ENCODE peak calls at places on chromosomes 3 and 15, in ten cellular contexts. Z is uterus; P is OCI-LY7; L is esophagus muscularis mucosa; N is hepatocyte; R is fibroblast of lung; T is lower lobe of right lung; W is heart right ventricle; J is CD4-positive, CD25-positive, alpha-beta regulatory T cell; C is tibial artery. Y is an unnamed sample.

GRCh38 chr15:58932791-58933310 is 628 bp downstream of the SLTM start:
- DNase-seq in Z (no peak), P (no peak), L (no peak), N (peak; percentile 71), R (peak; percentile 39), T (no peak), W (peak; percentile 19), J (no peak), C (no peak), Y (no peak)

GRCh38 chr3:10116138-10116460 is 624 bp downstream of the BRK1 start:
- DNase-seq in Z (no peak), P (no peak), L (no peak), N (peak; percentile 45), R (peak; percentile 68), T (no peak), W (no peak), J (no peak), C (no peak), Y (no peak)

GRCh38 chr3:67109651-67110204 is 111.6 kb downstream of the KBTBD8 start:
- DNase-seq in Z (no peak), P (peak; percentile 47), L (no peak), N (peak; percentile 82), R (peak; percentile 63), T (no peak), W (no peak), J (peak; percentile 26), C (no peak), Y (no peak)

GRCh38 chr15:71362987-71363968 is 248.0 kb downstream of the THSD4 start:
- DNase-seq in Z (no peak), P (no peak), L (no peak), N (no peak), R (no peak), T (no peak), W (no peak), J (no peak), C (no peak), Y (no peak)

GRCh38 chr3:122362026-122362425 is 21.0 kb downstream of the MIX23 start:
- DNase-seq in Z (no peak), P (no peak), L (no peak), N (no peak), R (no peak), T (no peak), W (no peak), J (no peak), C (no peak), Y (no peak)

GRCh38 chr3:141127344-141128125 is 76.4 kb downstream of the SPSB4 start:
- DNase-seq in Z (no peak), P (no peak), L (peak; percentile 82), N (no peak), R (no peak), T (no peak), W (no peak), J (no peak), C (peak; percentile 55), Y (no peak)

GRCh38 chr3:132669256-132669777 is 9.2 kb downstream of the UBA5 start:
- DNase-seq in Z (no peak), P (no peak), L (no peak), N (no peak), R (peak; percentile 21), T (no peak), W (no peak), J (no peak), C (no peak), Y (no peak)

GRCh38 chr3:32844322-32844654 is 26.5 kb downstream of the TRIM71 start:
- DNase-seq in Z (no peak), P (no peak), L (no peak), N (no peak), R (no peak), T (no peak), W (no peak), J (no peak), C (no peak), Y (no peak)

GRCh38 chr3:99951701-99952100 is 134.0 kb downstream of the CMSS1 start:
- DNase-seq in Z (no peak), P (no peak), L (no peak), N (no peak), R (peak; percentile 36), T (no peak), W (no peak), J (no peak), C (no peak), Y (no peak)

GRCh38 chr3:107956991-107957467 is 133.8 kb downstream of the CD47 start:
- DNase-seq in Z (peak; percentile 93), P (no peak), L (peak; percentile 94), N (peak; percentile 71), R (peak; percentile 31), T (peak; percentile 55), W (peak; percentile 81), J (no peak), C (peak; percentile 95), Y (peak; percentile 77)

GRCh38 chr3:98980915-98981596 is 79.6 kb upstream of the DCBLD2 start:
- DNase-seq in Z (no peak), P (no peak), L (no peak), N (no peak), R (peak; percentile 98), T (no peak), W (no peak), J (no peak), C (no peak), Y (no peak)

GRCh38 chr3:30465454-30465853 is 140.9 kb upstream of the TGFBR2 start:
- DNase-seq in Z (no peak), P (no peak), L (no peak), N (no peak), R (no peak), T (no peak), W (no peak), J (no peak), C (no peak), Y (no peak)
- H3K27ac ChIP-seq in Z (no peak overlapping the region), P (no peak overlapping the region), L (no peak overlapping the region), N (no peak overlapping the region), R (no peak overlapping the region), T (no peak overlapping the region), W (no peak overlapping the region), J (no peak overlapping the region), C (no peak overlapping the region), Y (no peak overlapping the region)

DNA sequence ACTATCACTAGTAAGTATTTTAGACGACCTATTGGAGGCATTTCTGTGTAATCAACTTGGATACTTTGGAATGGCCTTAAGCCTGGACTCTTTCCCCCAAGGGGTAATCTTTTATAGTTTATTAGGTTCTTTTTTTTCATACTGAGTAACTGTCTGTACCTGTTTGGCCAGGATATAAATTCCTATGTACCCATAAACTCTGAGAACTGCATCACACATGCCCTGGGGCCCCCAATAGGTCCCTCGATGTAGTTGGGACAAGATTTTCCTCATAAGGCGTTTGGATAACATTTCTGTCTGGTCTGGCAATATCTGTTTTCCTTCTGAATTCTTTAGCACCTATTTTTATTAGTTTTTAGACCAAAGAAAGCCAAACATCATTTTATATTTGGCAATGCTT is 86.4 kb upstream of the WNT7A start:
- DNase-seq in Z (no peak), P (no peak), L (no peak), N (no peak), R (no peak), T (no peak), W (no peak), J (no peak), C (no peak), Y (no peak)
- H3K4me3 ChIP-seq in Z (no peak overlapping the region), P (no peak overlapping the region), L (no peak overlapping the region), N (no peak overlapping the region), R (no peak overlapping the region), T (no peak overlapping the region), W (no peak overlapping the region), J (no peak overlapping the region), C (no peak overlapping the region), Y (no peak overlapping the region)

GRCh38 chr3:188217011-188217463 is 63.1 kb downstream of the LPP start:
- DNase-seq in Z (no peak), P (peak; percentile 85), L (no peak), N (peak; percentile 44), R (no peak), T (no peak), W (no peak), J (peak; percentile 12), C (no peak), Y (no peak)
- H3K4me1 ChIP-seq in Z (no peaks in the 10 kb centered on the region), P (peaks cover 78% of the 10 kb centered on the region), L (peaks cover 60% of the 10 kb centered on the region), N (peaks cover 48% of the 10 kb centered on the region), R (peaks cover 31% of the 10 kb centered on the region), T (peaks cover 49% of the 10 kb centered on the region), W (peaks cover 94% of the 10 kb centered on the region), J (no peaks in the 10 kb centered on the region), C (no peaks in the 10 kb centered on the region), Y (peaks cover 92% of the 10 kb centered on the region)

DNA sequence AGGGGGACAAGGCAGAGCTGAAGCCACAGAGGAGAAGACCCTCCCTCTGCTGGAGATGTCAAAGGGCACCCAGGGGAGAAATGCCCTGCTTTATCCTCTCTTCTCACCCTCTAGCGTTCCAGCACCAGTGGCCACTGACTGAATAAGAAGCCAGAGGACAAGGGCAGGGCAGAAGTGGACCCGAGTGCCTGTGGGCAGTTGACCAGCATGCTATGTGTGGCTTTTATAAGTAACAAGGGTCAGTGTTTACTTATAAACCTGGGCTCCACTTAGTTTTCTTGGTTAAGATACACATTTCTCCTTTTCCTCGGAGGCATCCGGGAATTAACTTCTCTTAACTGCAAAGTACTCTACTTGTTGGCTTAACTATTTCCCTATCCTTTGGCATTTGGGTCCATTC is 13.3 kb upstream of the HDAC11 start:
- DNase-seq in Z (no peak), P (no peak), L (no peak), N (no peak), R (no peak), T (no peak), W (no peak), J (no peak), C (peak; percentile 32), Y (no peak)
- H3K27ac ChIP-seq in Z (no peak overlapping the region), P (no peak overlapping the region), L (no peak overlapping the region), N (no peak overlapping the region), R (no peak overlapping the region), T (no peak overlapping the region), W (no peak overlapping the region), J (no peak overlapping the region), C (no peak overlapping the region), Y (no peak overlapping the region)

Y was measured in left ventricle myocardium inferior.